ENCODE peak calls at places on chromosomes 2 and 18, in four cellular contexts. O is ecto neural progenitor cell, A is activated T-cell treated with anti-CD3 and anti-CD28 coated beads for 1 hour, Z is nucleus accumbens. U is an unnamed sample.

GRCh38 chr2:32246911-32247310 is 17.8 kb downstream of the NLRC4 start:
- DNase-seq in Z (no peak), O (no peak), A (no peak), U (no peak)

GRCh38 chr2:168851674-168852320 is 38.4 kb downstream of the SPC25 start:
- DNase-seq in A (no peak), Z (no peak), O (no peak), U (no peak)

GRCh38 chr2:177464549-177464948 is 72.0 kb downstream of the AGPS start:
- DNase-seq in A (no peak), O (no peak), Z (no peak), U (no peak)

GRCh38 chr2:98948956-98949739 is 13.1 kb upstream of the CRACDL start:
- DNase-seq in A (no peak), O (no peak), Z (no peak), U (no peak)

GRCh38 chr2:217956895-217957457 is 45.8 kb downstream of the TNS1 start:
- DNase-seq in Z (no peak), O (no peak), A (no peak), U (no peak)

GRCh38 chr2:109213646-109214417 is 84.8 kb downstream of the SH3RF3 start:
- DNase-seq in O (no peak), Z (no peak), A (peak), U (no peak)

GRCh38 chr2:105187531-105187930 is 54.0 kb upstream of the GPR45 start:
- DNase-seq in Z (no peak), A (no peak), O (no peak), U (no peak)

GRCh38 chr2:127508621-127509034 is 17.7 kb downstream of the IWS1 start:
- DNase-seq in Z (no peak), A (no peak), O (no peak), U (peak)

GRCh38 chr2:160175169-160176130 is 24.6 kb downstream of the ITGB6 start:
- DNase-seq in O (no peak), Z (no peak), A (no peak), U (no peak)

GRCh38 chr2:116117845-116118244 is 1675.4 kb downstream of the DPP10 start:
- DNase-seq in O (no peak), A (no peak), Z (no peak), U (no peak)

GRCh38 chr2:129006135-129006885 is 687.6 kb upstream of the HS6ST1 start:
- DNase-seq in O (no peak), Z (no peak), A (no peak), U (no peak)

GRCh38 chr18:5890606-5891360 is 4.5 kb downstream of the TMEM200C start:
- DNase-seq in O (peak), Z (no peak), A (no peak), U (no peak)

GRCh38 chr2:239361311-239361642 is 39.5 kb downstream of the HDAC4 start:
- DNase-seq in A (no peak), O (no peak), Z (no peak), U (no peak)

GRCh38 chr2:232146294-232146693 is 184.8 kb downstream of the DIS3L2 start:
- DNase-seq in A (no peak), O (no peak), Z (no peak), U (no peak)

GRCh38 chr18:57210711-57211411 is 64.0 kb downstream of the BOD1L2 start:
- DNase-seq in Z (no peak), A (no peak), O (no peak), U (no peak)